ENCODE peak calls at places on chromosomes 3 and 15, in five cellular contexts. R, O, Q, C and K are unnamed samples.

GRCh38 chr3:16516695-16517481 is 3.4 kb upstream of the RFTN1 start:
- DNase-seq in R (peak; percentile 32), O (peak; percentile 68), Q (no peak), C (peak; percentile 66), K (no peak)

GRCh38 chr3:31361391-31362273 is 171.1 kb upstream of the STT3B start:
- DNase-seq in R (no peak), O (no peak), Q (no peak), C (no peak), K (no peak)

GRCh38 chr15:25565470-25566264 is 126.8 kb upstream of the UBE3A start:
- DNase-seq in R (no peak), O (no peak), Q (peak; percentile 70), C (no peak), K (no peak)

GRCh38 chr3:24101676-24102168 is 156.6 kb downstream of the NR1D2 start:
- DNase-seq in R (no peak), O (no peak), Q (no peak), C (no peak), K (no peak)

GRCh38 chr3:149299938-149300791 is 33.3 kb downstream of the TM4SF18 start:
- DNase-seq in R (no peak), O (peak; percentile 85), Q (peak; percentile 71), C (peak; percentile 62), K (no peak)

GRCh38 chr3:193910886-193911738 is 224.8 kb upstream of the HES1 start:
- DNase-seq in R (no peak), O (peak; percentile 52), Q (peak; percentile 72), C (no peak), K (no peak)

GRCh38 chr15:36932070-36932469 is 168.3 kb downstream of the MEIS2 start:
- DNase-seq in R (no peak), O (no peak), Q (no peak), C (no peak), K (no peak)

GRCh38 chr15:34679326-34679725 is 75.5 kb downstream of the GJD2 start:
- DNase-seq in R (no peak), O (no peak), Q (no peak), C (no peak), K (no peak)

GRCh38 chr15:81356252-81356651 is 17.8 kb downstream of the TMC3 start:
- DNase-seq in R (no peak), O (no peak), Q (no peak), C (no peak), K (no peak)

GRCh38 chr3:141278196-141279073 is 46.8 kb downstream of the PXYLP1 start:
- DNase-seq in R (no peak), O (no peak), Q (no peak), C (peak; percentile 58), K (no peak)

GRCh38 chr3:33711100-33711499 is 7.0 kb downstream of the CLASP2 start:
- DNase-seq in R (no peak), O (no peak), Q (no peak), C (no peak), K (no peak)

GRCh38 chr3:5226783-5227182 is 39.3 kb downstream of the EDEM1 start:
- DNase-seq in R (no peak), O (peak; percentile 28), Q (no peak), C (no peak), K (no peak)

GRCh38 chr15:28106294-28107110 is 7.4 kb upstream of the OCA2 start:
- DNase-seq in R (peak; percentile 39), O (peak; percentile 38), Q (no peak), C (no peak), K (no peak)

GRCh38 chr3:151838574-151839312 is 24.8 kb downstream of the AADAC start:
- DNase-seq in R (peak; percentile 47), O (peak; percentile 89), Q (no peak), C (no peak), K (peak; percentile 20)

GRCh38 chr15:85403745-85404144 is 23.3 kb downstream of the AKAP13 start:
- DNase-seq in R (no peak), O (no peak), Q (no peak), C (no peak), K (no peak)

GRCh38 chr3:115876860-115877646 is 253.7 kb downstream of the GAP43 start:
- DNase-seq in R (no peak), O (no peak), Q (no peak), C (no peak), K (no peak)

GRCh38 chr3:111998661-111999641 is at the start of gene TAGLN3:
- DNase-seq in R (peak; percentile 26), O (peak; percentile 45), Q (no peak), C (no peak), K (peak; percentile 85)

GRCh38 chr15:49521802-49522201 is 98.8 kb downstream of the FGF7 start:
- DNase-seq in R (no peak), O (no peak), Q (no peak), C (no peak), K (no peak)
- TF ChIP-seq CTCF in R (no peak), O (no peak), Q (no peak), C (no peak), K (no peak)

GRCh38 chr3:57889807-57890206 is 118.4 kb upstream of the FLNB start:
- DNase-seq in R (no peak), O (no peak), Q (no peak), C (no peak), K (no peak)
- TF ChIP-seq CTCF in R (no peak), O (no peak), Q (no peak), C (no peak), K (no peak)

DNA sequence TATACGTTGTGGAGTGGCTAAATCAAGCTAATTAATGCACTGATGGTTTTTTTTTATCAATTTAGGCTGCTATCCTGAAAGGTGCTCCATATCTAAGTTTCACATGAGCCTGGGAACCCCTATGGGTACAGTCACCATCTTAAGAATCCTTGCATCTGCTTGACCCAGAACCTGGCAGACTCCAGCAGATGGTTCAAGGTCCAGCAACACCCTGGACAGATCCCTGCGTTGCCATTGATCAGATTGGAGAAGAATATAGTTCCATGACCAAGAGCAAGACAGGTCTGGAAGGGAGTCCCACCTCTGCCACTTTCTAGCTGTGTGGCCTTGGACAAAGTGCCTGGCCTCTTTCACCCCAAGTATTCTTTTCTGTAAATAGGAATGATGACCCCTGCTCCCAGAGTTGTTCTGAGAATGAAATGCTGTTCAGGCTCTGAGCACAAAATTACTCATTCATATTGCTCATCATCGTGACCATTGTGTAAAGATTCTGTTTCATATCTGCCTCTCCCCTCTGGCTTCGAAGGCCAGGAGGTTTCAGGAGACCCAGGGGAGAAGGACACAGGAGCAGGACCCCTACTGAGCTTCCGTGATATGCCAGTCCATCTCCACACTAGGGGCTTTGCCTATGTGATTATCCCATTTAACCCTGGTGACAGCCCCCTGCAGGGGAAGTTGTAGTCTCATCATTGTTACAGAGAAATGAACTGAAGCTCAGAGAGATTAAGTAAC is 30.0 kb upstream of the TSEN2 start:
- DNase-seq in R (no peak), O (no peak), Q (peak; percentile 44), C (no peak), K (no peak)
- TF ChIP-seq CTCF in R (no peak), O (no peak), Q (no peak), C (no peak), K (no peak)

GRCh38 chr3:9862391-9863235 is 17.4 kb downstream of the CIDEC start:
- DNase-seq in R (peak; percentile 48), O (peak; percentile 84), Q (no peak), C (no peak), K (peak; percentile 79)
- TF ChIP-seq CTCF in R (no peak), O (peak; percentile 58), Q (peak; percentile 27), C (peak; percentile 36), K (no peak)

GRCh38 chr15:38859574-38859973 is 295.0 kb upstream of the RASGRP1 start:
- DNase-seq in R (no peak), O (no peak), Q (no peak), C (no peak), K (no peak)

GRCh38 chr15:38860682-38861081 is 296.1 kb upstream of the RASGRP1 start:
- DNase-seq in R (no peak), O (no peak), Q (no peak), C (no peak), K (no peak)

GRCh38 chr15:38862104-38862503 is 297.5 kb upstream of the RASGRP1 start:
- DNase-seq in R (no peak), O (no peak), Q (no peak), C (no peak), K (no peak)

GRCh38 chr15:38861108-38861507 is 296.5 kb upstream of the RASGRP1 start:
- DNase-seq in R (no peak), O (no peak), Q (no peak), C (no peak), K (no peak)

DNA sequence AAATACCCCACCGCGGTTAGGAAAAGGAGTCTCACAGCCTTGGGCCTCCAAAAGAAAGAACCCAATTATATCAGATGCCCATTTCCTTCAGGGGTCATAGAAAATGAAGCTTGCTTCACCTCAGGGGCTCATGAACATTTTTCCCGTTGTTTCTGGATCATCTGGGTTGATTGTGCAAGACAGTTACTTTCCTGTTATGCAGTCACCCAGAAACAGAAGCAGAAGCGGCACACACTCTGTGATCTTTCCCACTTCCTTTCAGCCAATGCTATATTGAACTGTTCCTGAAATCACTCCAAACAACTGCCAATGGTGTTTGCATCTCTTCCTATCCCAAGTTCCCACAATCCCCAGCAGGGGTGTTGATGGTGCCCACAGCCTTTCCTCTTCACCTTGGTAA is 295.6 kb upstream of the RASGRP1 start:
- DNase-seq in R (no peak), O (no peak), Q (no peak), C (no peak), K (no peak)
- TF ChIP-seq CTCF in R (no peak), O (no peak), Q (no peak), C (no peak), K (no peak)

DNA sequence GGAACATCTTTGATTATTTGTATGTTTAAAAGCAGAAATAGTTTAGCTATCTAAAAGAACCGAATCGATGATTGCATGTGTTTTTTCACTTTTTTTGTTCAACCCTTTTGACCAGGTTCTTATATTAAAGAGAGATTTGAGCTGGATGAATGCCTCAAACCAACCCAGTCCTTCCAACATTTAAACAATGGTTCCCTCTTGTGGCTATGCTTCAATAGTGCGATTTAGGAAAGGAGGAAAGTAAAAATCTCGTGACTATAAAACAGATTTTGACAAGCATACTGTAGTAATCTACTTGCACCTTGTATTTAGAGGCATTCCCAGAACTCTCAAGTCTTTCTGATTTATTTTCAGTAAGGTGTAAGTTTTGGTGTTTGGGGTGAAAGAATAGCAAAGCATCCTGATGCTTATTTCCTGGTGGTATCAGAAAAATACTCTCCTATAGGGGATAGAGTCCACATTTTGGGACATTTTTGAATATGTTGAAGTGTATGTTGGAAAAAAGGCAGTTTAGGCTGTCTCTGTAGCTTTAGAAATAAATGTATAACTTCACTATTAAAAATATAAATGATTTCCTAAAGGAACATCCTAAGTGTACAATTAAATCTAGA is 159.6 kb upstream of the KCNH8 start:
- DNase-seq in R (peak; percentile 9), O (peak; percentile 67), Q (no peak), C (no peak), K (no peak)
- TF ChIP-seq CTCF in R (peak; percentile 54), O (peak; percentile 82), Q (peak; percentile 40), C (no peak), K (peak; percentile 77)

DNA sequence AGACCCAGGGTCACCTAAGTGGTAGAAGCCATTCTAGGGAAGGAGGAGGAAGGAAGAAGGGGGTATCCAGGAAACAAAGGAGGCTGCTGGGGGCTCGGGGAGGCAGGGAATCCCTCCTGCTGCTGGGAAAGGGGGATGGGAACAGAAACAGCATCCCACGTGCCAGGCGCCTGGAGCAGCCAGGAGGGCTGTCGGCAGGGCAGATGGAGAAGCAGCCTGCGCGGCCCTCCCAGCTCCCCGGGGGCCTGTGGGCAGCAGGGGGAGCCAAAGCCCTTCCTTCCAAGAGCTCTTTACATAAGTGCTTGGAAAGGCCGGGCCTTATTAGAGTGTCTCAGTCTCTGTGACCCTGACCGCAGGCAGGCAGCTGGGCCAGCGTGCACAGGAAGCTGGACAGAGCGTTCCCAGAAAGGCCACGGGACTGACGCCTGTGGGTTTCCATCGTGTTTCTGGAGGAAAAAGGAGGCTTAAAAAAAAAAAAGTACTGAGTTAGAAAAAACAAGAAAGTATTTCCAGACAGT is 24.8 kb downstream of the LOXL1 start:
- DNase-seq in R (peak; percentile 94), O (peak; percentile 94), Q (peak; percentile 99), C (peak; percentile 96), K (peak; percentile 95)
- TF ChIP-seq CTCF in R (no peak), O (peak; percentile 91), Q (peak; percentile 75), C (peak; percentile 53), K (peak; percentile 40)